ENCODE peak calls at places on chromosomes 11 and 22, in four cellular contexts. D, W, K and T are unnamed samples.

GRCh38 chr11:17412488-17413180 is 24.2 kb upstream of the KCNJ11 start:
- DNase-seq in W (no peak), K (no peak), D (peak), T (peak)

GRCh38 chr11:8365542-8365941 is 101.9 kb upstream of the LMO1 start:
- DNase-seq in W (no peak), D (no peak), K (no peak), T (no peak)

GRCh38 chr11:66845143-66845875 is 2.1 kb downstream of the RCE1 start:
- DNase-seq in K (no peak), W (no peak), D (no peak), T (no peak)

GRCh38 chr11:12815931-12816494 is 141.8 kb downstream of the TEAD1 start:
- DNase-seq in D (no peak), W (no peak), K (no peak), T (no peak)

GRCh38 chr11:121711900-121712424 is 259.2 kb upstream of the SORL1-AS1 start:
- DNase-seq in K (no peak), W (no peak), D (peak), T (no peak)

GRCh38 chr22:45413368-45414211 is at the start of the genes RIBC2 and SMC1B:
- DNase-seq in D (peak), K (peak), W (peak), T (peak)

GRCh38 chr11:111302298-111302697 is 4.0 kb downstream of the POU2AF3 start:
- DNase-seq in K (no peak), W (no peak), D (no peak), T (no peak)

GRCh38 chr11:44589301-44589700 is 23.8 kb downstream of the CD82 start:
- DNase-seq in D (peak), W (no peak), K (no peak), T (no peak)

GRCh38 chr11:102446606-102447005 is 6.0 kb downstream of the TMEM123 start:
- DNase-seq in K (no peak), D (no peak), W (no peak), T (no peak)

GRCh38 chr11:8810331-8811301 is 100.4 kb upstream of the AKIP1 start:
- DNase-seq in D (peak), W (no peak), K (no peak), T (no peak)

GRCh38 chr11:77174559-77174958 is 46.5 kb downstream of the MYO7A start:
- DNase-seq in W (no peak), K (no peak), D (no peak), T (no peak)

GRCh38 chr11:71934213-71934612 is 5.4 kb downstream of the RNF121 start:
- DNase-seq in W (no peak), D (no peak), K (peak), T (no peak)

GRCh38 chr22:49601614-49602321 is 225.9 kb downstream of the BRD1 start:
- DNase-seq in K (no peak), D (no peak), W (no peak), T (no peak)

GRCh38 chr11:61891331-61892084 is at the start of gene FADS3:
- DNase-seq in W (peak), D (peak), K (peak), T (peak)

GRCh38 chr22:20508815-20509271 is 1.4 kb downstream of the MED15 start:
- DNase-seq in D (no peak), K (no peak), W (no peak), T (no peak)